ENCODE peak calls at places on chromosomes 4 and X, in five cellular contexts. D is GM23338, H is HCT116, K is SK-N-SH, Y is K562. Q is an unnamed sample.
A peak's percentile ranks its signal among the peaks of the same experiment; 100 is the strongest.

GRCh38 chrX:1292581-1293310 is 24.1 kb downstream of the CSF2RA start:
- DNase-seq in D (no peak), H (no peak), K (no peak), Y (no peak), Q (peak; percentile 63)

GRCh38 chr4:186471441-186471840 is 83.9 kb downstream of the MTNR1A start:
- DNase-seq in D (no peak), H (no peak), K (no peak), Y (no peak), Q (no peak)

GRCh38 chrX:48958635-48959094 is 1.3 kb upstream of the OTUD5 start:
- DNase-seq in D (peak; percentile 10), H (no peak), K (no peak), Y (no peak), Q (peak; percentile 5)

GRCh38 chr4:122576261-122577188 is 44.3 kb downstream of the IL21 start:
- DNase-seq in D (peak; percentile 75), H (peak; percentile 36), K (peak; percentile 16), Y (peak; percentile 27), Q (no peak)

GRCh38 chr4:118997601-118998000 is 108.9 kb downstream of the SYNPO2 start:
- DNase-seq in D (no peak), H (no peak), K (no peak), Y (no peak), Q (no peak)

GRCh38 chr4:176607807-176608206 is 184.9 kb downstream of the VEGFC start:
- DNase-seq in D (no peak), H (no peak), K (no peak), Y (no peak), Q (no peak)

GRCh38 chrX:69029696-69030245 is 135.5 kb downstream of the PJA1 start:
- DNase-seq in D (peak; percentile 2), H (no peak), K (no peak), Y (no peak), Q (no peak)

GRCh38 chr4:84470204-84470785 is 28.8 kb downstream of the NKX6-1 start:
- DNase-seq in D (peak; percentile 60), H (no peak), K (no peak), Y (no peak), Q (no peak)

GRCh38 chrX:138886769-138887168 is 175.3 kb upstream of the FGF13 start:
- DNase-seq in D (no peak), H (no peak), K (no peak), Y (no peak), Q (no peak)

GRCh38 chr4:110477836-110478235 is 1.9 kb downstream of the ENPEP start:
- DNase-seq in D (no peak), H (no peak), K (no peak), Y (no peak), Q (no peak)

GRCh38 chr4:1564535-1565375 is 119.4 kb downstream of the FAM53A start:
- DNase-seq in D (no peak), H (no peak), K (no peak), Y (no peak), Q (no peak)

GRCh38 chr4:139689093-139689722 is 23.6 kb downstream of the MGST2 start:
- DNase-seq in D (no peak), H (no peak), K (no peak), Y (no peak), Q (no peak)

GRCh38 chr4:139694522-139694921 is 28.9 kb downstream of the MGST2 start:
- DNase-seq in D (no peak), H (no peak), K (no peak), Y (no peak), Q (no peak)

GRCh38 chr4:139686988-139687387 is 21.4 kb downstream of the MGST2 start:
- DNase-seq in D (no peak), H (no peak), K (no peak), Y (no peak), Q (no peak)

GRCh38 chr4:139696491-139696890 is 30.9 kb downstream of the MGST2 start:
- DNase-seq in D (no peak), H (no peak), K (no peak), Y (no peak), Q (no peak)

DNA sequence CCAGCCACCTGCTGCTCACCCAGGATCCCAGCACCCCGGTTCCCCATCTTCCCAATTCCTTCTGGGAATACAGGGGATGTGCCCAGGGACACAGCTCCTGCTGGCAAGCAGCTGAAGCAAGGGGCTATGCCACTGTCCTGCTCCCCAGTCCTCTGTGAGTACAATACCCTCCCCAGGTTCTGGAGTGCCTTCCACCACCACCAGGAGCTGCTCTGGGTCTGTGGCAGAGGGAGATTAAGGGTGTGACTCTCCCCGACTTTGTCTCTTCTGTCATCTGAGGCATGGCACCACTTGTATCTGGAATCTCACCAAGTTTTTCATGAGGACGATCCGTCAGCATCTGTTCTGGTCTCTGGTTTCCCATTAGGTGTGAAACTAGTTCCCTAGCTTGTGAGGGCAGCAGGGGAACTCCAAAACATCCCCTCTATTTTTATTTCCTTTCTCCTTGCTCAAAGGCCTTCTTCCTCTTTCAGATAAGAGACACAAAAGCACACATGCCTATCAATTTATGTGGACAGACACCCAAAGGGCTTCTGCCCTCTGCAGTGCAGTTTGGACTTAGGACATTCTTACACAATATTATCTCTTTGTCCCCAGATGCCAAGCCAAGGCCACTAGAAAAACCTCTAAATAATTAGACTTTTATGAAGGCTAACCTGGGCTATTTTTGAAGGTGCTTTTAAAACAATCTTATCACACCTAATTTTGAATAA is 26.8 kb downstream of the MGST2 start:
- DNase-seq in D (peak; percentile 29), H (no peak), K (peak; percentile 59), Y (no peak), Q (no peak)
- H3K27ac ChIP-seq in D (no peak overlapping the region), H (no peak overlapping the region), K (no peak overlapping the region), Y (no peak overlapping the region), Q (no peak overlapping the region)

DNA sequence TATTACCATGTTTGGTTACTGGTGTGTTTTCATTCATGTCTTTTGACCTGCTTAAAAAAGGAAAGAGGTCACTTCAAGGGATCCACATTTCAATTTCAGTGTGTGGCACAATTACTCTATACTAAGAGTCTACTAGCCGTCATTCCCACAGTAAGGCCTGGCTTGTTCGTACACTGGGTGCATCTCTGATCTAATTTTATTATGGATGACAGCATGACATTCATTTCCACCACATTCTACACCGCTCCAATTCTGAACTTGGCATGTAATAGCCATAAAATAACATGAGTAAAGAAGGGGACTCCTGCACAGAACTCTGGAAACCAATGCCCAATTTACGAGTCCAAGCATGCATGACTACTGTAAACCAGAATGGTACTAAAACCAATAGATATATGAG is 51.1 kb downstream of the HAND2 start:
- DNase-seq in D (no peak), H (no peak), K (no peak), Y (no peak), Q (no peak)
- TF ChIP-seq CTCF in D (no peak), H (no peak), K (no peak), Y (no peak), Q (no peak)

GRCh38 chr4:173214661-173215060 is 46.0 kb downstream of the GALNT7 start:
- DNase-seq in D (no peak), H (no peak), K (no peak), Y (no peak), Q (no peak)

GRCh38 chr4:173217075-173217474 is 48.5 kb downstream of the GALNT7 start:
- DNase-seq in D (no peak), H (no peak), K (no peak), Y (no peak), Q (no peak)

GRCh38 chr4:173217727-173218126 is 49.1 kb downstream of the GALNT7 start:
- DNase-seq in D (no peak), H (no peak), K (no peak), Y (peak; percentile 21), Q (no peak)

GRCh38 chr4:173214231-173214630 is 45.6 kb downstream of the GALNT7 start:
- DNase-seq in D (no peak), H (no peak), K (no peak), Y (no peak), Q (no peak)

GRCh38 chr4:173218411-173219125 is 50.0 kb downstream of the GALNT7 start:
- DNase-seq in D (no peak), H (peak; percentile 76), K (no peak), Y (peak; percentile 60), Q (no peak)
- TF ChIP-seq POLR2AphosphoS5 in D (no peak), H (no peak), K (no peak), Y (peak; percentile 71), Q (no peak)

GRCh38 chr4:158172196-158172557 is 648 bp downstream of the GASK1B start:
- DNase-seq in D (no peak), H (no peak), K (no peak), Y (no peak), Q (no peak)

GRCh38 chr4:158171456-158171790 is 1.4 kb downstream of the GASK1B start:
- DNase-seq in D (no peak), H (no peak), K (no peak), Y (no peak), Q (no peak)

GRCh38 chr4:158169516-158169915 is 3.3 kb downstream of the GASK1B start:
- DNase-seq in D (no peak), H (no peak), K (no peak), Y (no peak), Q (no peak)

GRCh38 chr4:158169931-158170690 is 2.7 kb downstream of the GASK1B start:
- DNase-seq in D (no peak), H (no peak), K (no peak), Y (no peak), Q (peak; percentile 28)

DNA sequence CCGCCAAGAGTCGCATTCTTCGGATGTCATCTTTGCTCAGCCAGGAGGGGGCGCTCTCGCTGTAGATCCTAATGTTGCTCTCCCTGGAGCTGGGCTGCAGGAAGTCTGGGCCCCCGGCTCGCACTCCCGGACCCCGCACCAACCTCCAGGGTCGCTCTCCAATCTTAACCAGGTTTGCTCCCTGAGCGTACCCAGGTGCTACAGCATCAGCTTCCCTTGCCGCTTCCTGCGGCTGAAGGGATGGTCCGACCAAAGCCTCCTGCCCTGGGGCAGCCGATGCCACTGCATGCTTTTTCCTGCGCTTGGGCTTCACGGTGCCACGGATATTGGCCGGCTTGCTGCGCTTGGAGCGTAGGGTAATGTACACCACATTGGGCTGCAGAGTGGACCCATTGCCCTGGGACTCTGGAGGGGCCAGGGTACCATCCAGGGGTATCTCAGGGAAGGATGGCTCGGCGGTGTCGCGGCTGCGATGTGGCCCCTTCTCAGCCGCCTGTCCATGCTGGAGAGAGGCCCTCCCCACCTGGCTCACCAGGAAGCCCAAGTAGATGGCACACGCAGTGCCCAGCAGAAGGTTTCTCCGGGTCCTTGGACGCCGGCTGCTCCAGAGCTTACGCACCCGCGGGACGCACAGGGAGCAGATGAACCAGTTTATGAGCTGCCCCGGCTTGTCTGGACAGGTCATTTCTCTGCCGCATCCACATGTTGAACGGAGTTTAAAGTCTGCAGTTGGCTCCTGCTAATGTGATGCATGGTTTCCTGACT is 2.0 kb downstream of the GASK1B start:
- DNase-seq in D (peak; percentile 73), H (no peak), K (no peak), Y (peak; percentile 40), Q (no peak)
- H3K27ac ChIP-seq in D (no peak overlapping the region), H (no peak overlapping the region), K (no peak overlapping the region), Y (no peak overlapping the region), Q (no peak overlapping the region)

GRCh38 chr4:75490155-75490554 is 24.0 kb downstream of the RCHY1 start:
- DNase-seq in D (peak; percentile 29), H (no peak), K (no peak), Y (no peak), Q (no peak)
- TF ChIP-seq CTCF in D (no peak), H (peak; percentile 30), K (peak; percentile 45), Y (no peak), Q (no peak)

GRCh38 chrX:79288723-79289122 is 78.4 kb downstream of the ITM2A start:
- DNase-seq in D (no peak), H (no peak), K (no peak), Y (no peak), Q (no peak)
- TF ChIP-seq POLR2AphosphoS5 in D (no peak), H (no peak), K (no peak), Y (no peak), Q (no peak)

Q was measured in HL-60.